ENCODE peak calls at places on chromosome 5, in seven cellular contexts. One of them, this sample, is unnamed.

GRCh38 chr5:31811210-31811609 is 172.3 kb downstream of the PDZD2 start:
- DNase-seq in IMR-90: peak; percentile 93
- DNase-seq in neuronal stem cell: no peak
- DNase-seq in H9: no peak
- DNase-seq in H1: no peak
- DNase-seq in mesendoderm: peak; percentile 65
- DNase-seq in trophoblast cell: peak; percentile 87
- DNase-seq in this sample: peak; percentile 89

GRCh38 chr5:172410160-172410559 is 44.2 kb downstream of the SH3PXD2B start:
- DNase-seq in IMR-90: peak; percentile 87
- DNase-seq in neuronal stem cell: no peak
- DNase-seq in H9: no peak
- DNase-seq in H1: no peak
- DNase-seq in mesendoderm: no peak
- DNase-seq in trophoblast cell: no peak
- DNase-seq in this sample: peak; percentile 83

GRCh38 chr5:157827429-157827828 is 31.5 kb downstream of the CLINT1 start:
- DNase-seq in IMR-90: peak; percentile 49
- DNase-seq in neuronal stem cell: no peak
- DNase-seq in H9: no peak
- DNase-seq in H1: no peak
- DNase-seq in mesendoderm: no peak
- DNase-seq in trophoblast cell: no peak
- DNase-seq in this sample: no peak

GRCh38 chr5:181052928-181053759 is 13.1 kb downstream of the BTNL9 start:
- DNase-seq in IMR-90: no peak
- DNase-seq in neuronal stem cell: no peak
- DNase-seq in H9: no peak
- DNase-seq in H1: peak; percentile 70
- DNase-seq in mesendoderm: no peak
- DNase-seq in trophoblast cell: no peak
- DNase-seq in this sample: no peak

GRCh38 chr5:164498393-164498792 is 993.0 kb downstream of the MAT2B start:
- DNase-seq in IMR-90: no peak
- DNase-seq in neuronal stem cell: peak; percentile 20
- DNase-seq in H9: no peak
- DNase-seq in H1: no peak
- DNase-seq in mesendoderm: peak; percentile 57
- DNase-seq in trophoblast cell: no peak
- DNase-seq in this sample: no peak

GRCh38 chr5:59565551-59565950 is 328.0 kb downstream of the PDE4D start:
- DNase-seq in IMR-90: no peak
- DNase-seq in neuronal stem cell: no peak
- DNase-seq in H9: no peak
- DNase-seq in H1: no peak
- DNase-seq in mesendoderm: no peak
- DNase-seq in trophoblast cell: no peak
- DNase-seq in this sample: no peak

GRCh38 chr5:140260089-140260656 is 42.7 kb downstream of the PFDN1 start:
- DNase-seq in IMR-90: no peak
- DNase-seq in neuronal stem cell: no peak
- DNase-seq in H9: no peak
- DNase-seq in H1: no peak
- DNase-seq in mesendoderm: no peak
- DNase-seq in trophoblast cell: no peak
- DNase-seq in this sample: no peak

GRCh38 chr5:54281933-54282332 is 28.4 kb downstream of the ARL15 start:
- DNase-seq in IMR-90: no peak
- DNase-seq in neuronal stem cell: no peak
- DNase-seq in H9: no peak
- DNase-seq in H1: no peak
- DNase-seq in mesendoderm: no peak
- DNase-seq in trophoblast cell: no peak
- DNase-seq in this sample: no peak

GRCh38 chr5:2093859-2094615 is 211.3 kb upstream of the IRX4 start:
- DNase-seq in IMR-90: no peak
- DNase-seq in neuronal stem cell: no peak
- DNase-seq in H9: no peak
- DNase-seq in H1: no peak
- DNase-seq in mesendoderm: no peak
- DNase-seq in trophoblast cell: no peak
- DNase-seq in this sample: no peak

GRCh38 chr5:37554938-37555337 is 175.8 kb downstream of the WDR70 start:
- DNase-seq in IMR-90: no peak
- DNase-seq in neuronal stem cell: no peak
- DNase-seq in H9: no peak
- DNase-seq in H1: no peak
- DNase-seq in mesendoderm: peak; percentile 48
- DNase-seq in trophoblast cell: peak; percentile 11
- DNase-seq in this sample: no peak

GRCh38 chr5:33854733-33855151 is 37.0 kb downstream of the ADAMTS12 start:
- DNase-seq in IMR-90: peak; percentile 82
- DNase-seq in neuronal stem cell: peak; percentile 58
- DNase-seq in H9: no peak
- DNase-seq in H1: no peak
- DNase-seq in mesendoderm: peak; percentile 68
- DNase-seq in trophoblast cell: no peak
- DNase-seq in this sample: peak; percentile 86

GRCh38 chr5:112735702-112736101 is 2.0 kb upstream of the APC start:
- DNase-seq in IMR-90: peak; percentile 75
- DNase-seq in neuronal stem cell: no peak
- DNase-seq in H9: no peak
- DNase-seq in H1: no peak
- DNase-seq in mesendoderm: no peak
- DNase-seq in trophoblast cell: peak; percentile 30
- DNase-seq in this sample: peak; percentile 32

GRCh38 chr5:126124706-126125345 is 298.4 kb upstream of the GRAMD2B start:
- DNase-seq in IMR-90: peak; percentile 64
- DNase-seq in neuronal stem cell: no peak
- DNase-seq in H9: no peak
- DNase-seq in H1: no peak
- DNase-seq in mesendoderm: peak; percentile 49
- DNase-seq in trophoblast cell: no peak
- DNase-seq in this sample: peak; percentile 31

GRCh38 chr5:892390-893136 is at the start of the genes BRD9 and TRIP13:
- DNase-seq in IMR-90: peak; percentile 64
- DNase-seq in neuronal stem cell: peak; percentile 66
- DNase-seq in H9: peak; percentile 79
- DNase-seq in H1: peak; percentile 88
- DNase-seq in mesendoderm: peak; percentile 86
- DNase-seq in trophoblast cell: peak; percentile 79
- DNase-seq in this sample: peak; percentile 76

GRCh38 chr5:127550652-127551409 is 33.4 kb downstream of the PRRC1 start:
- DNase-seq in IMR-90: peak; percentile 4
- DNase-seq in neuronal stem cell: no peak
- DNase-seq in H9: no peak
- DNase-seq in H1: no peak
- DNase-seq in mesendoderm: no peak
- DNase-seq in trophoblast cell: no peak
- DNase-seq in this sample: peak; percentile 25

GRCh38 chr5:72815580-72816296 is 723 bp upstream of the TNPO1 start:
- DNase-seq in IMR-90: no peak
- DNase-seq in neuronal stem cell: no peak
- DNase-seq in H9: no peak
- DNase-seq in H1: no peak
- DNase-seq in mesendoderm: no peak
- DNase-seq in trophoblast cell: no peak
- DNase-seq in this sample: no peak

GRCh38 chr5:55853271-55853670 is 2.1 kb downstream of the IL31RA start:
- DNase-seq in IMR-90: no peak
- DNase-seq in neuronal stem cell: no peak
- DNase-seq in H9: no peak
- DNase-seq in H1: no peak
- DNase-seq in mesendoderm: no peak
- DNase-seq in trophoblast cell: no peak
- DNase-seq in this sample: no peak

GRCh38 chr5:82174128-82174918 is 103.8 kb downstream of the RPS23 start:
- DNase-seq in IMR-90: peak; percentile 85
- DNase-seq in neuronal stem cell: peak; percentile 32
- DNase-seq in H9: peak; percentile 73
- DNase-seq in H1: peak; percentile 88
- DNase-seq in mesendoderm: peak; percentile 85
- DNase-seq in trophoblast cell: peak; percentile 53
- DNase-seq in this sample: peak; percentile 95

GRCh38 chr5:178077751-178078150 is 35.6 kb upstream of the N4BP3 start:
- DNase-seq in IMR-90: no peak
- DNase-seq in neuronal stem cell: no peak
- DNase-seq in H9: peak; percentile 55
- DNase-seq in H1: no peak
- DNase-seq in mesendoderm: peak; percentile 53
- DNase-seq in trophoblast cell: peak; percentile 17
- DNase-seq in this sample: no peak

GRCh38 chr5:178080056-178080455 is 33.3 kb upstream of the N4BP3 start:
- DNase-seq in IMR-90: no peak
- DNase-seq in neuronal stem cell: no peak
- DNase-seq in H9: no peak
- DNase-seq in H1: no peak
- DNase-seq in mesendoderm: no peak
- DNase-seq in trophoblast cell: peak; percentile 98
- DNase-seq in this sample: no peak

GRCh38 chr5:178081571-178082244 is 31.6 kb upstream of the N4BP3 start:
- DNase-seq in IMR-90: no peak
- DNase-seq in neuronal stem cell: no peak
- DNase-seq in H9: peak; percentile 46
- DNase-seq in H1: no peak
- DNase-seq in mesendoderm: no peak
- DNase-seq in trophoblast cell: peak; percentile 91
- DNase-seq in this sample: no peak

GRCh38 chr5:178080618-178081410 is 32.5 kb upstream of the N4BP3 start:
- DNase-seq in IMR-90: no peak
- DNase-seq in neuronal stem cell: no peak
- DNase-seq in H9: no peak
- DNase-seq in H1: no peak
- DNase-seq in mesendoderm: peak; percentile 52
- DNase-seq in trophoblast cell: peak; percentile 97
- DNase-seq in this sample: no peak

GRCh38 chr5:178078197-178078995 is 34.9 kb upstream of the N4BP3 start:
- DNase-seq in IMR-90: peak; percentile 82
- DNase-seq in neuronal stem cell: no peak
- DNase-seq in H9: no peak
- DNase-seq in H1: no peak
- DNase-seq in mesendoderm: no peak
- DNase-seq in trophoblast cell: peak; percentile 84
- DNase-seq in this sample: peak; percentile 12
- H3K23ac ChIP-seq in IMR-90: no peak overlapping the region
- H3K23ac ChIP-seq in neuronal stem cell: no peak overlapping the region
- H3K23ac ChIP-seq in H9: no peak overlapping the region
- H3K23ac ChIP-seq in H1: no peak overlapping the region
- H3K23ac ChIP-seq in mesendoderm: no peak overlapping the region
- H3K23ac ChIP-seq in trophoblast cell: no peak overlapping the region
- H3K23ac ChIP-seq in this sample: no peak overlapping the region

DNA sequence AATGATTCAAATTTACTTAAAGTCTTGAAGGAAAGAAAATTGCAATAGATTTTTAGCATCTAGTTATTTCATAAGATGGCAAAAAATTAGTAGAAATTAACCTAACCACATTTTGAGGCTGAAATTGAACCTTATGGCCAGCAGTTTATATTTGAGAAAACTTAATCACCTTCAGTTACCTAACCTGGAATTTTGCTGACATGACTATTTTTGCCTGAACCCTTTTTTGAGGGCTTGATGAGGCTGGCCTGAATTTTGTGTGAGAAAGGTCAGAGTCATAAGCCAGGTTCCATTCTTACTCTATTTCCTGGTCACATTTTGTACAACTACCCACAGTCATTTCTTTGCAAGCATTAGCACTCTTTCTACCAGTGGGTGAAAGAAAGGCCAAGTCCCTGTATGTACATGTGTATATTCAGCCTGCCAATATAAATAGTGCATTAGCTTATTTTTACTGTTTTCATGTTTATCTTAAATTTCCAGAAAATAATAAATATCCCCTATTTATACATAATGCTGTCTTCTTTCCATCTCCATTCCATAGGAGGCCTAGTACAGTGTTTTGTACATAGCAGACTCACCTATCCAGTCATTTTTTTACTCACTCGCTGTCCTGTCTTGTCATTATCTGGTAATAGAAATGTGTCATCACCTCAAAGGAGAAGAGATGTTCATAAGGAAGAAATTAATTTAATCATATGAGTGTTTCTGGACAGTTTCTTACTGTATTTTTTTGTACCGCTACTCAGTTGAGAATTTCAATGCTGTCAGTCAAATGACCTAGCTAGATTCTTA is 108.4 kb upstream of the SGCD start:
- DNase-seq in IMR-90: no peak
- DNase-seq in neuronal stem cell: no peak
- DNase-seq in H9: no peak
- DNase-seq in H1: no peak
- DNase-seq in mesendoderm: no peak
- DNase-seq in trophoblast cell: no peak
- DNase-seq in this sample: no peak
- H4K8ac ChIP-seq in IMR-90: no peak overlapping the region
- H4K8ac ChIP-seq in neuronal stem cell: no peak overlapping the region
- H4K8ac ChIP-seq in H9: no peak overlapping the region
- H4K8ac ChIP-seq in H1: no peak overlapping the region
- H4K8ac ChIP-seq in mesendoderm: no peak overlapping the region
- H4K8ac ChIP-seq in trophoblast cell: no peak overlapping the region
- H4K8ac ChIP-seq in this sample: no peak overlapping the region

GRCh38 chr5:91742504-91742903 is 359.4 kb upstream of the ARRDC3 start:
- DNase-seq in IMR-90: no peak
- DNase-seq in neuronal stem cell: no peak
- DNase-seq in H9: no peak
- DNase-seq in H1: no peak
- DNase-seq in mesendoderm: no peak
- DNase-seq in trophoblast cell: no peak
- DNase-seq in this sample: no peak
- H3K23ac ChIP-seq in IMR-90: no peak overlapping the region
- H3K23ac ChIP-seq in neuronal stem cell: no peak overlapping the region
- H3K23ac ChIP-seq in H9: no peak overlapping the region
- H3K23ac ChIP-seq in H1: no peak overlapping the region
- H3K23ac ChIP-seq in mesendoderm: no peak overlapping the region
- H3K23ac ChIP-seq in trophoblast cell: no peak overlapping the region
- H3K23ac ChIP-seq in this sample: no peak overlapping the region

DNA sequence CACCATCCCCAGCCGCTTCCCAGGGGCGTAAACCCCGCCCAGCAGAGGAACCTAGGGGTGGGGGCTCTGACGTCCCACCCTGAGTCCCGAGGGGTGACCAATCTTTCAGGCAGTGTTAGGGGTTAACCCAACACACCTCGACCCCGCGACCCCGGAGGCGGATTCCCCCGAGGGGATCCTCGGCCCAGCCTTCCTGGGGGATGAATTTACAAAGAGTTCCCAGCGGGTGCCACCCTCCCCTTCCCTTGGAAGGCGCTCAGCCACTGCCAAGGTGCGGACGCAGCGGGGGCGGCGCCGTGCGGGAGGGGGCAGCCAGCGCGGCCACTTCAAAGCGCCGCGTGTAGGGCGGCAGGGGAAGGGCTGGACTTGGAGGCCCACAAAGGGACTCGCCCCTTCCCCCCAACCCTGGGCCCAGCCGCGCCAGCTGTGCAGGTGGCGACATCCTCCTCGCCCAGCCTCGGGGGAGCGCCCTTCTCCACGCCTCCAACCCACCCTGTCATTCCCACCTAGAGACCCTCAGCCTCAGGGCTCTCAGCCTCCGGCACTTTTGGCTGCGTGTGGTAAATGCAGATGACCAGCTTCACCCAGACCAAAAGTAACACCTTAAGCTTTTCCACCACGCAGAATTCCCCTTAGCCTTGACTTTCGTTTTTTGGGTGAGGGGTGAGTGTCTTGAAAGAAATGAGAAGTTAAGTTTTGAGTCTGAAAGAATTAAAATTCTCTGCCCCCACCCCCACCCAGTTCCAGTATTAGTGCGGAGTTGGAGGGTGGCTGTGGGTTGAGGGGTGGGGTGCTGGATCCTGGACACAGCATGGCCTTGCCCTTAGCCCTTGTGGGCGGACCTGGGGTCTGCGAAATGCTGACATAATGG is 43.3 kb upstream of the TCF7 start:
- DNase-seq in IMR-90: no peak
- DNase-seq in neuronal stem cell: peak; percentile 27
- DNase-seq in H9: peak; percentile 82
- DNase-seq in H1: peak; percentile 75
- DNase-seq in mesendoderm: peak; percentile 85
- DNase-seq in trophoblast cell: no peak
- DNase-seq in this sample: no peak
- H4K8ac ChIP-seq in IMR-90: no peak overlapping the region
- H4K8ac ChIP-seq in neuronal stem cell: no peak overlapping the region
- H4K8ac ChIP-seq in H9: no peak overlapping the region
- H4K8ac ChIP-seq in H1: no peak overlapping the region
- H4K8ac ChIP-seq in mesendoderm: no peak overlapping the region
- H4K8ac ChIP-seq in trophoblast cell: no peak overlapping the region
- H4K8ac ChIP-seq in this sample: no peak overlapping the region